ENCODE peak calls at places on chromosomes 11 and 22, in nine cellular contexts. C is activated naive CD4-positive, alpha-beta T cell treated with anti-CD3 and anti-CD28 coated beads, Interleukin-2, amount 10 ng/mL, durations not matched to agents 7 days and 5 days; D is astrocyte; X is ovary; Y is T47D; B is hypothalamus; K is effector memory CD4-positive, alpha-beta T cell; I is lower lobe of right lung; P is NCI-H1930. Z is an unnamed sample.

GRCh38 chr11:20367313-20367948 is 3.9 kb downstream of the HTATIP2 start:
- DNase-seq in C (peak; percentile 25), D (peak; percentile 82), X (peak; percentile 47), Y (no peak), B (peak; percentile 10), K (no peak), I (no peak), P (no peak), Z (peak; percentile 93)

GRCh38 chr11:64448599-64449380 is 89.8 kb downstream of the RPS6KA4 start:
- DNase-seq in C (peak; percentile 81), D (peak; percentile 22), X (peak; percentile 78), Y (peak; percentile 83), B (peak; percentile 51), K (peak; percentile 52), I (peak; percentile 89), P (peak; percentile 64), Z (peak; percentile 83)

GRCh38 chr11:120020981-120021380 is 116.9 kb downstream of the TRIM29 start:
- DNase-seq in C (no peak), D (no peak), X (no peak), Y (no peak), B (no peak), K (no peak), I (no peak), P (no peak), Z (no peak)

GRCh38 chr11:17703951-17704350 is 15.4 kb upstream of the MYOD1 start:
- DNase-seq in C (no peak), D (peak; percentile 18), X (no peak), Y (peak; percentile 36), B (no peak), K (no peak), I (no peak), P (no peak), Z (peak; percentile 32)

GRCh38 chr11:93869830-93870229 is 19.4 kb upstream of the VSTM5 start:
- DNase-seq in C (no peak), D (no peak), X (no peak), Y (no peak), B (no peak), K (no peak), I (no peak), P (no peak), Z (no peak)

GRCh38 chr22:30650508-30651116 is 15.0 kb downstream of the SLC35E4 start:
- DNase-seq in C (no peak), D (no peak), X (no peak), Y (no peak), B (peak; percentile 22), K (no peak), I (no peak), P (no peak), Z (no peak)

GRCh38 chr11:80362578-80362977 is 921.7 kb upstream of the TENM4 start:
- DNase-seq in C (no peak), D (no peak), X (no peak), Y (no peak), B (no peak), K (no peak), I (no peak), P (no peak), Z (no peak)

GRCh38 chr11:44597358-44598009 is 32.0 kb downstream of the CD82 start:
- DNase-seq in C (no peak), D (no peak), X (no peak), Y (no peak), B (no peak), K (no peak), I (no peak), P (no peak), Z (no peak)

GRCh38 chr22:25404923-25405853 is 159.3 kb upstream of the GRK3 start:
- DNase-seq in C (peak; percentile 84), D (peak; percentile 54), X (peak; percentile 76), Y (peak; percentile 83), B (no peak), K (peak; percentile 46), I (peak; percentile 90), P (no peak), Z (peak; percentile 94)

GRCh38 chr11:73143126-73143838 is 1.2 kb upstream of the FCHSD2 start:
- DNase-seq in C (no peak), D (no peak), X (no peak), Y (no peak), B (no peak), K (no peak), I (no peak), P (no peak), Z (peak; percentile 22)

GRCh38 chr22:31394326-31394725 is 5.1 kb upstream of the DRG1 start:
- DNase-seq in C (no peak), D (no peak), X (no peak), Y (no peak), B (no peak), K (no peak), I (no peak), P (no peak), Z (peak; percentile 20)

GRCh38 chr11:26944866-26945664 is 48.8 kb upstream of the FIBIN start:
- DNase-seq in C (no peak), D (peak; percentile 62), X (no peak), Y (no peak), B (no peak), K (no peak), I (no peak), P (no peak), Z (peak; percentile 77)

GRCh38 chr22:46592390-46592872 is 27.8 kb upstream of the GRAMD4 start:
- DNase-seq in C (peak; percentile 77), D (peak; percentile 89), X (no peak), Y (no peak), B (no peak), K (no peak), I (peak; percentile 70), P (no peak), Z (peak; percentile 89)

GRCh38 chr11:44754876-44755552 is 28.3 kb downstream of the TSPAN18 start:
- DNase-seq in C (no peak), D (no peak), X (no peak), Y (no peak), B (no peak), K (no peak), I (no peak), P (no peak), Z (no peak)

GRCh38 chr22:38174626-38175025 is 7.0 kb downstream of the PLA2G6 start:
- DNase-seq in C (no peak), D (no peak), X (no peak), Y (no peak), B (no peak), K (no peak), I (no peak), P (no peak), Z (no peak)

GRCh38 chr11:108733479-108734116 is 68.7 kb downstream of the DDX10 start:
- DNase-seq in C (no peak), D (peak; percentile 82), X (no peak), Y (no peak), B (no peak), K (no peak), I (no peak), P (no peak), Z (peak; percentile 70)

GRCh38 chr22:32050678-32051515 is 7.8 kb downstream of the SLC5A1 start:
- DNase-seq in C (peak; percentile 56), D (peak; percentile 88), X (no peak), Y (no peak), B (no peak), K (peak; percentile 32), I (no peak), P (no peak), Z (peak; percentile 91)

GRCh38 chr11:75925785-75926164 is 110.8 kb downstream of the UVRAG start:
- DNase-seq in C (no peak), D (peak; percentile 56), X (no peak), Y (no peak), B (no peak), K (no peak), I (no peak), P (no peak), Z (peak; percentile 49)

GRCh38 chr11:1073261-1073724 is 1.4 kb upstream of the MUC2 start:
- DNase-seq in C (peak; percentile 11), D (peak; percentile 25), X (peak; percentile 16), Y (no peak), B (no peak), K (no peak), I (peak; percentile 75), P (no peak), Z (peak; percentile 69)

GRCh38 chr22:28710112-28710888 is 30.7 kb upstream of the TTC28 start:
- DNase-seq in C (no peak), D (peak; percentile 85), X (no peak), Y (no peak), B (no peak), K (no peak), I (no peak), P (no peak), Z (peak; percentile 85)

GRCh38 chr11:8728566-8728965 is 46.0 kb downstream of the RPL27A start:
- DNase-seq in C (no peak), D (peak; percentile 75), X (no peak), Y (no peak), B (no peak), K (no peak), I (no peak), P (no peak), Z (peak; percentile 18)

GRCh38 chr22:24427500-24428164 is at the start of gene ADORA2A:
- DNase-seq in C (peak; percentile 92), D (no peak), X (no peak), Y (no peak), B (no peak), K (peak; percentile 81), I (peak; percentile 76), P (no peak), Z (no peak)

GRCh38 chr11:124863137-124863825 is 2.0 kb upstream of the ROBO3 start:
- DNase-seq in C (no peak), D (no peak), X (no peak), Y (peak; percentile 85), B (peak; percentile 19), K (no peak), I (peak; percentile 65), P (no peak), Z (peak; percentile 82)

GRCh38 chr11:1717745-1718144 is 20.8 kb downstream of the KRTAP5-6 start:
- DNase-seq in C (no peak), D (no peak), X (no peak), Y (no peak), B (no peak), K (no peak), I (no peak), P (no peak), Z (no peak)